ENCODE peak calls at places on chromosome 2, in six cellular contexts. One of them, this sample, is unnamed.

GRCh38 chr2:233426619-233427342 is 72.5 kb downstream of the DGKD start:
- DNase-seq in CD8-positive, alpha-beta T cell: no peak
- DNase-seq in neural progenitor cell: no peak
- DNase-seq in cardiac muscle cell: peak; percentile 63
- DNase-seq in DND-41: no peak
- DNase-seq in Peyer's patch: peak; percentile 54
- DNase-seq in this sample: no peak

GRCh38 chr2:232420463-232421188 is 14.0 kb downstream of the ALPG start:
- DNase-seq in DND-41: no peak
- DNase-seq in CD8-positive, alpha-beta T cell: peak; percentile 6
- DNase-seq in cardiac muscle cell: no peak
- DNase-seq in neural progenitor cell: peak; percentile 85
- DNase-seq in Peyer's patch: no peak
- DNase-seq in this sample: peak; percentile 9

GRCh38 chr2:132623096-132623839 is 46.7 kb downstream of the LYPD1 start:
- DNase-seq in DND-41: no peak
- DNase-seq in CD8-positive, alpha-beta T cell: no peak
- DNase-seq in neural progenitor cell: no peak
- DNase-seq in Peyer's patch: no peak
- DNase-seq in cardiac muscle cell: peak; percentile 74
- DNase-seq in this sample: no peak

GRCh38 chr2:179298666-179299065 is 34.0 kb upstream of the SESTD1 start:
- DNase-seq in DND-41: no peak
- DNase-seq in Peyer's patch: no peak
- DNase-seq in cardiac muscle cell: no peak
- DNase-seq in neural progenitor cell: no peak
- DNase-seq in CD8-positive, alpha-beta T cell: peak; percentile 5
- DNase-seq in this sample: no peak

GRCh38 chr2:207403950-207404349 is 125.8 kb upstream of the CREB1 start:
- DNase-seq in neural progenitor cell: no peak
- DNase-seq in Peyer's patch: no peak
- DNase-seq in DND-41: no peak
- DNase-seq in CD8-positive, alpha-beta T cell: no peak
- DNase-seq in cardiac muscle cell: peak; percentile 10
- DNase-seq in this sample: no peak

GRCh38 chr2:101442667-101443061 is 32.2 kb downstream of the RFX8 start:
- DNase-seq in DND-41: peak; percentile 20
- DNase-seq in Peyer's patch: no peak
- DNase-seq in CD8-positive, alpha-beta T cell: no peak
- DNase-seq in cardiac muscle cell: no peak
- DNase-seq in neural progenitor cell: peak; percentile 39
- DNase-seq in this sample: no peak

GRCh38 chr2:192070099-192070498 is 124.6 kb downstream of the TMEFF2 start:
- DNase-seq in neural progenitor cell: no peak
- DNase-seq in Peyer's patch: no peak
- DNase-seq in CD8-positive, alpha-beta T cell: no peak
- DNase-seq in cardiac muscle cell: peak; percentile 7
- DNase-seq in DND-41: no peak
- DNase-seq in this sample: no peak

GRCh38 chr2:55097462-55098410 is 47.5 kb upstream of the RTN4 start:
- DNase-seq in DND-41: peak; percentile 59
- DNase-seq in cardiac muscle cell: peak; percentile 72
- DNase-seq in CD8-positive, alpha-beta T cell: no peak
- DNase-seq in Peyer's patch: peak; percentile 75
- DNase-seq in neural progenitor cell: no peak
- DNase-seq in this sample: no peak

GRCh38 chr2:225670111-225670974 is 270.8 kb downstream of the NYAP2 start:
- DNase-seq in CD8-positive, alpha-beta T cell: no peak
- DNase-seq in Peyer's patch: no peak
- DNase-seq in cardiac muscle cell: peak; percentile 78
- DNase-seq in neural progenitor cell: peak; percentile 53
- DNase-seq in DND-41: no peak
- DNase-seq in this sample: no peak

GRCh38 chr2:141399270-141399669 is 731.5 kb downstream of the LRP1B start:
- DNase-seq in cardiac muscle cell: peak; percentile 40
- DNase-seq in neural progenitor cell: peak; percentile 43
- DNase-seq in DND-41: no peak
- DNase-seq in Peyer's patch: no peak
- DNase-seq in CD8-positive, alpha-beta T cell: no peak
- DNase-seq in this sample: no peak

GRCh38 chr2:25341753-25342371 is at the start of gene DNMT3A:
- DNase-seq in Peyer's patch: peak; percentile 79
- DNase-seq in cardiac muscle cell: peak; percentile 83
- DNase-seq in neural progenitor cell: peak; percentile 77
- DNase-seq in CD8-positive, alpha-beta T cell: peak; percentile 54
- DNase-seq in DND-41: peak; percentile 78
- DNase-seq in this sample: peak; percentile 44

GRCh38 chr2:66839551-66840320 is 404.8 kb downstream of the MEIS1 start:
- DNase-seq in Peyer's patch: no peak
- DNase-seq in neural progenitor cell: no peak
- DNase-seq in DND-41: no peak
- DNase-seq in CD8-positive, alpha-beta T cell: no peak
- DNase-seq in cardiac muscle cell: peak; percentile 92
- DNase-seq in this sample: no peak

GRCh38 chr2:19720306-19720705 is 181.5 kb downstream of the TTC32 start:
- DNase-seq in neural progenitor cell: no peak
- DNase-seq in cardiac muscle cell: no peak
- DNase-seq in DND-41: no peak
- DNase-seq in CD8-positive, alpha-beta T cell: no peak
- DNase-seq in Peyer's patch: no peak
- DNase-seq in this sample: no peak

GRCh38 chr2:75587954-75588587 is 27.3 kb upstream of the EVA1A start:
- DNase-seq in Peyer's patch: no peak
- DNase-seq in DND-41: no peak
- DNase-seq in CD8-positive, alpha-beta T cell: no peak
- DNase-seq in neural progenitor cell: no peak
- DNase-seq in cardiac muscle cell: peak; percentile 59
- DNase-seq in this sample: no peak

GRCh38 chr2:152134488-152135280 is 35.8 kb upstream of the CACNB4 start:
- DNase-seq in Peyer's patch: no peak
- DNase-seq in neural progenitor cell: no peak
- DNase-seq in CD8-positive, alpha-beta T cell: no peak
- DNase-seq in DND-41: no peak
- DNase-seq in cardiac muscle cell: peak; percentile 35
- DNase-seq in this sample: no peak

GRCh38 chr2:200408428-200409311 is 101.2 kb downstream of the KCTD18 start:
- DNase-seq in cardiac muscle cell: peak; percentile 68
- DNase-seq in neural progenitor cell: no peak
- DNase-seq in Peyer's patch: peak; percentile 66
- DNase-seq in DND-41: no peak
- DNase-seq in CD8-positive, alpha-beta T cell: no peak
- DNase-seq in this sample: no peak

GRCh38 chr2:175234650-175235049 is 53.1 kb upstream of the ATP5MC3 start:
- DNase-seq in cardiac muscle cell: no peak
- DNase-seq in Peyer's patch: no peak
- DNase-seq in neural progenitor cell: no peak
- DNase-seq in CD8-positive, alpha-beta T cell: no peak
- DNase-seq in DND-41: no peak
- DNase-seq in this sample: no peak

GRCh38 chr2:232113821-232114220 is 152.3 kb downstream of the DIS3L2 start:
- DNase-seq in neural progenitor cell: no peak
- DNase-seq in cardiac muscle cell: peak; percentile 17
- DNase-seq in DND-41: peak; percentile 26
- DNase-seq in CD8-positive, alpha-beta T cell: no peak
- DNase-seq in Peyer's patch: no peak
- DNase-seq in this sample: peak; percentile 4

DNA sequence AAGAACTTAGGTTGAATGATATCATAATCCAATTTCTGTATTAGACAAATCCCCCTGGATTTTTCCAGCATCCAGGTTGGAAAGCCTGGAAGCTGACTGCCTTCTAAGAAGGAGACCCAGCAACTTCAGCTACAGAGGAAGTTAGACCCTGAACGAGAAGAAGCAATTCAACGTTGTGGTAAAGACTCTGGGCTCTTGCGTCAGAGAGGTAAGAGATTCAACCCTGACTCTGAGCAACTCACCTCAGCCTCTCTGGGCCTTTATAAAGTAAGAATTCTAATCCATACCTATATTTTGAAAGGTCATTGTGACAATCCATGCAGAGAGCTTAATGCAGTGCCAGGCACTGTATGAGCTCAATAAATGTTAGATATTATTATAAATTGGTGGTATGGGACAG is 9.7 kb downstream of the E2F6 start:
- DNase-seq in CD8-positive, alpha-beta T cell: no peak
- DNase-seq in neural progenitor cell: no peak
- DNase-seq in DND-41: no peak
- DNase-seq in cardiac muscle cell: no peak
- DNase-seq in Peyer's patch: no peak
- DNase-seq in this sample: no peak
- H3K36me3 ChIP-seq in CD8-positive, alpha-beta T cell: no peaks in the 10 kb centered on the region
- H3K36me3 ChIP-seq in neural progenitor cell: peaks cover 14% of the 10 kb centered on the region
- H3K36me3 ChIP-seq in DND-41: peaks cover 68% of the 10 kb centered on the region
- H3K36me3 ChIP-seq in cardiac muscle cell: no peaks in the 10 kb centered on the region
- H3K36me3 ChIP-seq in Peyer's patch: no peaks in the 10 kb centered on the region
- H3K36me3 ChIP-seq in this sample: peaks cover 7% of the 10 kb centered on the region

GRCh38 chr2:128783193-128783671 is 464.6 kb upstream of the HS6ST1 start:
- DNase-seq in DND-41: no peak
- DNase-seq in Peyer's patch: no peak
- DNase-seq in neural progenitor cell: no peak
- DNase-seq in CD8-positive, alpha-beta T cell: no peak
- DNase-seq in cardiac muscle cell: no peak
- DNase-seq in this sample: no peak
- H3K36me3 ChIP-seq in DND-41: no peaks in the 10 kb centered on the region
- H3K36me3 ChIP-seq in Peyer's patch: no peaks in the 10 kb centered on the region
- H3K36me3 ChIP-seq in neural progenitor cell: no peaks in the 10 kb centered on the region
- H3K36me3 ChIP-seq in CD8-positive, alpha-beta T cell: no peaks in the 10 kb centered on the region
- H3K36me3 ChIP-seq in cardiac muscle cell: no peaks in the 10 kb centered on the region
- H3K36me3 ChIP-seq in this sample: no peaks in the 10 kb centered on the region

GRCh38 chr2:174013310-174013751 is 48.2 kb upstream of the SP3 start:
- DNase-seq in CD8-positive, alpha-beta T cell: no peak
- DNase-seq in cardiac muscle cell: peak; percentile 75
- DNase-seq in DND-41: no peak
- DNase-seq in neural progenitor cell: peak; percentile 31
- DNase-seq in Peyer's patch: peak; percentile 51
- DNase-seq in this sample: no peak

GRCh38 chr2:174012347-174013309 is 47.5 kb upstream of the SP3 start:
- DNase-seq in CD8-positive, alpha-beta T cell: peak; percentile 21
- DNase-seq in Peyer's patch: peak; percentile 76
- DNase-seq in neural progenitor cell: peak; percentile 70
- DNase-seq in cardiac muscle cell: peak; percentile 92
- DNase-seq in DND-41: no peak
- DNase-seq in this sample: peak; percentile 47

GRCh38 chr2:174009488-174010223 is 44.5 kb upstream of the SP3 start:
- DNase-seq in neural progenitor cell: no peak
- DNase-seq in Peyer's patch: no peak
- DNase-seq in DND-41: no peak
- DNase-seq in CD8-positive, alpha-beta T cell: no peak
- DNase-seq in cardiac muscle cell: no peak
- DNase-seq in this sample: no peak

GRCh38 chr2:174014021-174014698 is 49.0 kb upstream of the SP3 start:
- DNase-seq in CD8-positive, alpha-beta T cell: no peak
- DNase-seq in cardiac muscle cell: no peak
- DNase-seq in neural progenitor cell: no peak
- DNase-seq in DND-41: no peak
- DNase-seq in Peyer's patch: no peak
- DNase-seq in this sample: no peak

DNA sequence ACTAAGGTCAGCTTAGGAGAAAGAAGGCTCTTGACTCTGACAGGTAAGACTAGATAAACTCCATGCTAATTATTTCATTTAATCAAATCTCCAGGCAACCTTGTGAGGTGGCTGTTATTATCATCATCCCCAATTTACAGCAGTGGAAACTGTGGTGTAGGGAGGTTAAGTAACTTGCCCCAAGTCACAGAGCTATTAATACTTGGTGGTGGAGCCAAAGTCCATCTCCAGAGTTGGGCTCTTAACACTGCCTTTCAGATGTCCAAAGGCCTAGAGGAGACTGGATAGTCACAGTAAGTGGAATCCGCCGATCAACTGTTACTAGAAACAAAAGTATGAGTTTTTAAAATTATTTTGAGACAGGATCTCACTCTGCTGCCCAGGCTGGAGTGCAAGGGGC is 46.6 kb upstream of the SP3 start:
- DNase-seq in Peyer's patch: peak; percentile 51
- DNase-seq in neural progenitor cell: no peak
- DNase-seq in DND-41: no peak
- DNase-seq in cardiac muscle cell: no peak
- DNase-seq in CD8-positive, alpha-beta T cell: no peak
- DNase-seq in this sample: no peak
- H3K36me3 ChIP-seq in Peyer's patch: no peaks in the 10 kb centered on the region
- H3K36me3 ChIP-seq in neural progenitor cell: no peaks in the 10 kb centered on the region
- H3K36me3 ChIP-seq in DND-41: no peaks in the 10 kb centered on the region
- H3K36me3 ChIP-seq in cardiac muscle cell: no peaks in the 10 kb centered on the region
- H3K36me3 ChIP-seq in CD8-positive, alpha-beta T cell: no peaks in the 10 kb centered on the region
- H3K36me3 ChIP-seq in this sample: no peaks in the 10 kb centered on the region

GRCh38 chr2:27647289-27647688 is 16.1 kb downstream of the SUPT7L start:
- DNase-seq in cardiac muscle cell: no peak
- DNase-seq in neural progenitor cell: no peak
- DNase-seq in Peyer's patch: no peak
- DNase-seq in CD8-positive, alpha-beta T cell: no peak
- DNase-seq in DND-41: no peak
- DNase-seq in this sample: no peak
- H3K36me3 ChIP-seq in cardiac muscle cell: peaks cover 41% of the 10 kb centered on the region
- H3K36me3 ChIP-seq in neural progenitor cell: peaks cover 3% of the 10 kb centered on the region
- H3K36me3 ChIP-seq in Peyer's patch: no peaks in the 10 kb centered on the region
- H3K36me3 ChIP-seq in CD8-positive, alpha-beta T cell: peaks cover 26% of the 10 kb centered on the region
- H3K36me3 ChIP-seq in DND-41: peaks cover 77% of the 10 kb centered on the region
- H3K36me3 ChIP-seq in this sample: peaks cover 47% of the 10 kb centered on the region

GRCh38 chr2:37663390-37663789 is 8.1 kb downstream of the CDC42EP3 start:
- DNase-seq in CD8-positive, alpha-beta T cell: no peak
- DNase-seq in cardiac muscle cell: no peak
- DNase-seq in neural progenitor cell: no peak
- DNase-seq in DND-41: no peak
- DNase-seq in Peyer's patch: no peak
- DNase-seq in this sample: no peak
- H3K36me3 ChIP-seq in CD8-positive, alpha-beta T cell: no peaks in the 10 kb centered on the region
- H3K36me3 ChIP-seq in cardiac muscle cell: peaks cover 4% of the 10 kb centered on the region
- H3K36me3 ChIP-seq in neural progenitor cell: no peaks in the 10 kb centered on the region
- H3K36me3 ChIP-seq in DND-41: no peaks in the 10 kb centered on the region
- H3K36me3 ChIP-seq in Peyer's patch: no peaks in the 10 kb centered on the region
- H3K36me3 ChIP-seq in this sample: peaks cover 5% of the 10 kb centered on the region

DNA sequence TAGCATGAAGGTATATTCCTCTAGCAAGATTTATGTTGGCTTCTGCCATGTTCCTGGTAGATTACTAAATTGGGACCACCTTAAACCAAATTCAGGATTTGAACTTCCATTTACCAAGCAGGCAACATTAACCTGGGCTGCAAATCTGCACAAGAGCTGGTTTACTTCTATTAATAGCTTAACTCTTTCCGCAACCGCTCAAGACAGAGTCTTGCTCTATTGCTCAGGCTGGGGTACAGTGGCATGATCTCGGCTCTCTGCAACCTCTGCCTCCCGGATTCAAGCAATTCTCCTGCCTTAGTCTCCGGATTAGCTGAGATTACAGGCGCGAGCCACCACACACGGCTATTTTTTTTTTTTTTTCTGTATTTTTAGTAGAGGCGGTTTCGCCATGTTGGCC is 8.4 kb downstream of the MARCHF7 start:
- DNase-seq in neural progenitor cell: no peak
- DNase-seq in DND-41: no peak
- DNase-seq in cardiac muscle cell: no peak
- DNase-seq in Peyer's patch: no peak
- DNase-seq in CD8-positive, alpha-beta T cell: no peak
- DNase-seq in this sample: no peak
- H3K36me3 ChIP-seq in neural progenitor cell: peaks cover 18% of the 10 kb centered on the region
- H3K36me3 ChIP-seq in DND-41: peaks cover 90% of the 10 kb centered on the region
- H3K36me3 ChIP-seq in cardiac muscle cell: peaks cover 7% of the 10 kb centered on the region
- H3K36me3 ChIP-seq in Peyer's patch: no peaks in the 10 kb centered on the region
- H3K36me3 ChIP-seq in CD8-positive, alpha-beta T cell: peaks cover 7% of the 10 kb centered on the region
- H3K36me3 ChIP-seq in this sample: peaks cover 8% of the 10 kb centered on the region

This sample was measured in CD4-positive, alpha-beta memory T cell.